ENCODE peak calls at places on chromosomes 2 and 18, in eight cellular contexts. C is cardiac muscle cell, U is vagina, J is heart left ventricle, V is RWPE1, I is coronary artery, B is colonic mucosa, H is GM23248. L is an unnamed sample.

GRCh38 chr2:96769816-96770215 is 9.1 kb downstream of the CNNM4 start:
- DNase-seq in H (peak), V (no peak), C (no peak), B (no peak), U (no peak), I (no peak), J (peak), L (peak)

GRCh38 chr18:42514522-42514921 is 559.5 kb downstream of the PIK3C3 start:
- DNase-seq in U (no peak), I (no peak), B (no peak), J (no peak), C (no peak), H (peak), V (no peak), L (no peak)

GRCh38 chr18:49617329-49617695 is 55.5 kb downstream of the LIPG start:
- DNase-seq in B (no peak), U (no peak), H (no peak), J (no peak), V (no peak), I (no peak), C (no peak), L (no peak)

GRCh38 chr2:226435146-226435545 is 364.5 kb downstream of the IRS1 start:
- DNase-seq in I (no peak), C (no peak), H (no peak), U (no peak), J (no peak), V (no peak), B (no peak), L (no peak)

GRCh38 chr2:219118504-219118903 is 42.1 kb downstream of the NHEJ1 start:
- DNase-seq in C (no peak), B (peak), I (no peak), V (no peak), H (no peak), U (no peak), J (peak), L (no peak)

GRCh38 chr2:190088917-190089316 is 26.4 kb upstream of the MSTN start:
- DNase-seq in B (peak), H (peak), V (peak), U (no peak), J (peak), C (peak), I (no peak), L (no peak)

GRCh38 chr2:217593732-217594131 is 409.1 kb downstream of the TNS1 start:
- DNase-seq in V (no peak), C (no peak), H (no peak), B (no peak), I (no peak), U (no peak), J (no peak), L (no peak)

GRCh38 chr2:98444436-98445166 is at the start of gene INPP4A:
- DNase-seq in U (peak), I (no peak), J (peak), C (peak), H (peak), V (peak), B (peak), L (peak)

GRCh38 chr18:77369644-77370043 is 120.0 kb downstream of the GALR1 start:
- DNase-seq in B (no peak), J (no peak), H (peak), V (no peak), I (no peak), C (no peak), U (no peak), L (no peak)

GRCh38 chr2:133843091-133843490 is 274.8 kb upstream of the NCKAP5 start:
- DNase-seq in B (no peak), J (no peak), U (no peak), I (peak), H (peak), C (peak), V (no peak), L (no peak)

GRCh38 chr18:46433121-46433826 is 223.7 kb downstream of the LOXHD1 start:
- DNase-seq in J (no peak), C (no peak), I (no peak), V (no peak), H (no peak), U (peak), B (no peak), L (no peak)

GRCh38 chr2:73700661-73701447 is 36.3 kb downstream of the TPRKB start:
- DNase-seq in I (no peak), B (peak), H (no peak), V (no peak), C (peak), J (no peak), U (peak), L (no peak)

GRCh38 chr2:73703675-73704074 is 33.5 kb downstream of the TPRKB start:
- DNase-seq in J (no peak), V (no peak), U (peak), C (no peak), B (no peak), I (no peak), H (no peak), L (no peak)

GRCh38 chr2:73699437-73699836 is 37.7 kb downstream of the TPRKB start:
- DNase-seq in V (no peak), B (no peak), H (no peak), I (no peak), C (no peak), U (no peak), J (no peak), L (no peak)

GRCh38 chr2:73700111-73700510 is 37.0 kb downstream of the TPRKB start:
- DNase-seq in V (no peak), I (no peak), J (no peak), H (no peak), B (peak), U (no peak), C (peak), L (no peak)

GRCh38 chr2:73701968-73702665 is 35.0 kb downstream of the TPRKB start:
- DNase-seq in U (peak), C (no peak), J (no peak), H (no peak), V (no peak), B (peak), I (no peak), L (no peak)
- H3K27ac ChIP-seq in U (no peak), C (peak), J (no peak), H (no peak), V (no peak), B (no peak), I (no peak), L (no peak)

DNA sequence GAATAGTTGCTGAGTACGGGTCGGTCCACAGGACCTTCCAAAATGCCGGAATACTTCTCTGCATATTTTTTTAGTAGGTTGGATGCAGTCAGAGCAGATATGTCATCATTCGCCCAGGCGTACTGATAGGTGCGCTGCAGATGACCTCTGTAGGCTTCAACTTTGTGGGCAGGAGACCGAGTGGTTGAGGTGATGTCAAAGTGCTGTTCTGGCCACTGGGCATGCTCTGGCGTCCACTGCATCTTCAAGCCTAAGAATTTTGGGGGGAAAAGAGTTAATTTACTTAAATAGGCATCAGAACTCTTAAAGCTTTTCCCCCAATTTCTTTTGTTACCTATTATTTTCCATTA is 124.3 kb downstream of the FIGN start:
- DNase-seq in B (no peak), C (no peak), J (no peak), H (no peak), V (no peak), U (no peak), I (no peak), L (no peak)
- H3K27ac ChIP-seq in B (no peak), C (peak), J (no peak), H (no peak), V (no peak), U (no peak), I (no peak), L (no peak)

GRCh38 chr2:54092940-54093339 is 22.5 kb upstream of the ACYP2 start:
- DNase-seq in J (no peak), I (no peak), V (no peak), B (no peak), H (no peak), U (no peak), C (no peak), L (no peak)
- H3K27ac ChIP-seq in J (no peak), I (no peak), V (no peak), B (peak), H (no peak), U (no peak), C (no peak), L (no peak)

DNA sequence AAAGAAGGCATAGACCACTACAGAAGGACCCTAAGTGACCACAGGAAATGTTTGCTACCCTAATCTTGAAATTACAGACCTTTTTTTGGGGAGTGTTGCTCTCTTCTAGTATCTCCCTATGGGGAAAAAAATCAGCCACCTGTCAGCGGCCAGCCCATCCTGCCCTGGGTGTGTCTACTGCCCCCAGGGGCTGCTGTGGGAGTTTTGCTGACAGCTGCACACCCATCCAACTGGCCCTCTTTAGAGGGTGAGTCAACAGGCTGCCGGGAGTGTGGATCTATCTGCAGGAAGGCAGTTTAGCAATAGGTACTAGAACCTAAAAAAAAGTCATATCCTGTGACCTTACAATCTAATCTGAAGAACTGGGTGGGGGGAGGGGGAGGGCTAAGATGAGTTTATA is 796 bp upstream of the DYSF start:
- DNase-seq in J (peak), B (no peak), V (peak), U (no peak), H (peak), C (peak), I (no peak), L (no peak)
- H3K27ac ChIP-seq in J (peak), B (no peak), V (no peak), U (no peak), H (no peak), C (no peak), I (no peak), L (no peak)

GRCh38 chr2:224039770-224040088 is 643 bp upstream of the SERPINE2 start:
- DNase-seq in H (no peak), U (peak), V (no peak), B (no peak), J (no peak), C (no peak), I (no peak), L (no peak)
- H3K27ac ChIP-seq in H (no peak), U (peak), V (peak), B (no peak), J (peak), C (no peak), I (peak), L (peak)

DNA sequence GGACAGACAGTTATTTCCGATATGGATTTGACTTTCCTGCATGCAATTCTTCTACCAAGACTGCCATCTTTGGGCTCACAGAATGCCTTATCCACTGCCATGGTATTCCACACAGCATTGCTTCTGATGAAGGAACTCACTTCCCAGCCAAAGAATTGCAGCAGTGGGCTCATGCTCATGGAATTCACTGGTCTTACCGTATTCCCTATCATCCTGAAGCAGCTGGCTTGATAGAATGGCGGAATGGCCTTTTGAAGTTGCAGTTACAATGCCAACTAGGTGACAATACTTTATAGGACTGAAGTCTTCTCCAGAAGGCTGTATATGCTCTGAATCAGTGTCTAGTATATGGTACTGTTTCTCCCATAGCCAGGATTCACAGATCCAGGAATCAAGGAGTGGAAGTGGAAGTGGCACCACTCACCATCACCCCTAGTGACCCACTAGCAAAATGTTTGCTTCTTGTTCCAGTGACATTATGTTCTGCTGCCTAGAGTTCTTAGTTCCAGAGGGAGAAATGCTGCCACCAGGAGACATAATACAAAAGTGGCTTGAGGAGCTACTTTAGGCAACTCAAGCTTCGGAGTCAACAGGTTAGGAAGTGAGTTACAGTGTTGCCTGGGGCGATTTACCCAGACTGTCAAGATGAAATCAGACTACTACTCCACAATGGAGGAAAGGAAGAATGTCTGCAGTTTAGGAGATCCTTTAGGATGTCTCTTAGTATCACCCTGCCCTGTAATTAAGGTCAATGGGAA is 23.8 kb upstream of the SMAD4 start:
- DNase-seq in C (no peak), J (no peak), U (no peak), V (no peak), I (no peak), H (no peak), B (no peak), L (no peak)
- H3K27ac ChIP-seq in C (peak), J (no peak), U (no peak), V (no peak), I (no peak), H (no peak), B (no peak), L (no peak)

GRCh38 chr2:234571620-234572407 is 74.9 kb upstream of the ARL4C start:
- DNase-seq in V (no peak), I (no peak), C (no peak), H (no peak), J (no peak), U (no peak), B (no peak), L (no peak)
- H3K27ac ChIP-seq in V (no peak), I (no peak), C (no peak), H (no peak), J (no peak), U (no peak), B (no peak), L (no peak)

GRCh38 chr2:33015421-33016142 is 68.8 kb downstream of the LTBP1 start:
- DNase-seq in C (peak), U (no peak), B (peak), J (no peak), V (peak), H (peak), I (no peak), L (no peak)
- H3K27ac ChIP-seq in C (peak), U (no peak), B (peak), J (peak), V (no peak), H (no peak), I (peak), L (no peak)